ENCODE peak calls at places on chromosomes 3 and 15, in seven cellular contexts. One of them, this sample, is unnamed. For H3K9me3, the result is how much of the 10 kb centered on the place peaks cover.

GRCh38 chr3:111610612-111611054 is 15.5 kb upstream of the ZBED2 start:
- DNase-seq in CD8-positive, alpha-beta memory T cell: no peak
- DNase-seq in Panc1: no peak
- DNase-seq in left lung: no peak
- DNase-seq in mucosa of descending colon: no peak
- DNase-seq in mesenchymal stem cell: no peak
- DNase-seq in ovary: no peak
- DNase-seq in this sample: no peak

GRCh38 chr3:58659051-58659675 is 7.4 kb downstream of the FAM3D start:
- DNase-seq in CD8-positive, alpha-beta memory T cell: no peak
- DNase-seq in Panc1: no peak
- DNase-seq in left lung: no peak
- DNase-seq in mucosa of descending colon: no peak
- DNase-seq in mesenchymal stem cell: peak
- DNase-seq in ovary: no peak
- DNase-seq in this sample: no peak

GRCh38 chr3:37937156-37937555 is 53.4 kb upstream of the VILL start:
- DNase-seq in CD8-positive, alpha-beta memory T cell: no peak
- DNase-seq in Panc1: no peak
- DNase-seq in left lung: no peak
- DNase-seq in mucosa of descending colon: no peak
- DNase-seq in mesenchymal stem cell: no peak
- DNase-seq in ovary: no peak
- DNase-seq in this sample: no peak

GRCh38 chr3:69838217-69838616 is 99.0 kb downstream of the MITF start:
- DNase-seq in CD8-positive, alpha-beta memory T cell: no peak
- DNase-seq in Panc1: no peak
- DNase-seq in left lung: no peak
- DNase-seq in mucosa of descending colon: no peak
- DNase-seq in mesenchymal stem cell: peak
- DNase-seq in ovary: no peak
- DNase-seq in this sample: no peak

GRCh38 chr15:44163370-44163769 is 31.7 kb downstream of the FRMD5 start:
- DNase-seq in CD8-positive, alpha-beta memory T cell: no peak
- DNase-seq in Panc1: no peak
- DNase-seq in left lung: no peak
- DNase-seq in mucosa of descending colon: no peak
- DNase-seq in mesenchymal stem cell: no peak
- DNase-seq in ovary: no peak
- DNase-seq in this sample: no peak

GRCh38 chr3:144358191-144358590 is 386.6 kb downstream of the DIPK2A start:
- DNase-seq in CD8-positive, alpha-beta memory T cell: no peak
- DNase-seq in Panc1: no peak
- DNase-seq in left lung: no peak
- DNase-seq in mucosa of descending colon: no peak
- DNase-seq in mesenchymal stem cell: no peak
- DNase-seq in ovary: no peak
- DNase-seq in this sample: no peak

GRCh38 chr15:70269991-70270751 is 172.5 kb upstream of the TLE3 start:
- DNase-seq in CD8-positive, alpha-beta memory T cell: no peak
- DNase-seq in Panc1: no peak
- DNase-seq in left lung: no peak
- DNase-seq in mucosa of descending colon: no peak
- DNase-seq in mesenchymal stem cell: no peak
- DNase-seq in ovary: peak
- DNase-seq in this sample: no peak

GRCh38 chr15:100651253-100651652 is 48.9 kb downstream of the ASB7 start:
- DNase-seq in CD8-positive, alpha-beta memory T cell: no peak
- DNase-seq in Panc1: no peak
- DNase-seq in left lung: no peak
- DNase-seq in mucosa of descending colon: no peak
- DNase-seq in mesenchymal stem cell: no peak
- DNase-seq in ovary: no peak
- DNase-seq in this sample: no peak

GRCh38 chr15:88800026-88800425 is 3.2 kb upstream of the ACAN start:
- DNase-seq in CD8-positive, alpha-beta memory T cell: no peak
- DNase-seq in Panc1: peak
- DNase-seq in left lung: no peak
- DNase-seq in mucosa of descending colon: no peak
- DNase-seq in mesenchymal stem cell: no peak
- DNase-seq in ovary: no peak
- DNase-seq in this sample: no peak

GRCh38 chr15:65451989-65452388 is 29.2 kb upstream of the IGDCC4 start:
- DNase-seq in CD8-positive, alpha-beta memory T cell: no peak
- DNase-seq in Panc1: no peak
- DNase-seq in left lung: no peak
- DNase-seq in mucosa of descending colon: no peak
- DNase-seq in mesenchymal stem cell: no peak
- DNase-seq in ovary: no peak
- DNase-seq in this sample: no peak

GRCh38 chr15:100779331-100780207 is 100.1 kb upstream of the ALDH1A3 start:
- DNase-seq in CD8-positive, alpha-beta memory T cell: peak
- DNase-seq in Panc1: no peak
- DNase-seq in left lung: no peak
- DNase-seq in mucosa of descending colon: no peak
- DNase-seq in mesenchymal stem cell: no peak
- DNase-seq in ovary: no peak
- DNase-seq in this sample: no peak

GRCh38 chr3:133820129-133820528 is 14.5 kb downstream of the SRPRB start:
- DNase-seq in CD8-positive, alpha-beta memory T cell: no peak
- DNase-seq in Panc1: no peak
- DNase-seq in left lung: no peak
- DNase-seq in mucosa of descending colon: no peak
- DNase-seq in mesenchymal stem cell: no peak
- DNase-seq in ovary: no peak
- DNase-seq in this sample: no peak

GRCh38 chr3:100698736-100699135 is 10.6 kb upstream of the TFG start:
- DNase-seq in CD8-positive, alpha-beta memory T cell: no peak
- DNase-seq in Panc1: no peak
- DNase-seq in left lung: no peak
- DNase-seq in mucosa of descending colon: no peak
- DNase-seq in mesenchymal stem cell: no peak
- DNase-seq in ovary: no peak
- DNase-seq in this sample: no peak

GRCh38 chr15:52115598-52116427 is 3.2 kb upstream of the BCL2L10 start:
- DNase-seq in CD8-positive, alpha-beta memory T cell: no peak
- DNase-seq in Panc1: no peak
- DNase-seq in left lung: no peak
- DNase-seq in mucosa of descending colon: no peak
- DNase-seq in mesenchymal stem cell: no peak
- DNase-seq in ovary: no peak
- DNase-seq in this sample: no peak

GRCh38 chr15:75198560-75199346 is 2.9 kb upstream of the C15orf39 start:
- DNase-seq in CD8-positive, alpha-beta memory T cell: peak
- DNase-seq in Panc1: no peak
- DNase-seq in left lung: no peak
- DNase-seq in mucosa of descending colon: no peak
- DNase-seq in mesenchymal stem cell: peak
- DNase-seq in ovary: no peak
- DNase-seq in this sample: no peak

GRCh38 chr3:27544372-27544865 is 60.2 kb upstream of the SLC4A7 start:
- DNase-seq in CD8-positive, alpha-beta memory T cell: no peak
- DNase-seq in Panc1: no peak
- DNase-seq in left lung: no peak
- DNase-seq in mucosa of descending colon: no peak
- DNase-seq in mesenchymal stem cell: peak
- DNase-seq in ovary: no peak
- DNase-seq in this sample: no peak

GRCh38 chr3:154931484-154931883 is 148.6 kb upstream of the MME start:
- DNase-seq in CD8-positive, alpha-beta memory T cell: no peak
- DNase-seq in Panc1: no peak
- DNase-seq in left lung: no peak
- DNase-seq in mucosa of descending colon: no peak
- DNase-seq in mesenchymal stem cell: peak
- DNase-seq in ovary: no peak
- DNase-seq in this sample: no peak

GRCh38 chr3:72077473-72078259 is 292.7 kb upstream of the PROK2 start:
- DNase-seq in CD8-positive, alpha-beta memory T cell: no peak
- DNase-seq in Panc1: no peak
- DNase-seq in left lung: no peak
- DNase-seq in mucosa of descending colon: no peak
- DNase-seq in mesenchymal stem cell: no peak
- DNase-seq in ovary: no peak
- DNase-seq in this sample: no peak

GRCh38 chr15:31326729-31327673 is at the start of gene KLF13:
- DNase-seq in CD8-positive, alpha-beta memory T cell: peak
- DNase-seq in Panc1: no peak
- DNase-seq in left lung: no peak
- DNase-seq in mucosa of descending colon: peak
- DNase-seq in mesenchymal stem cell: peak
- DNase-seq in ovary: peak
- DNase-seq in this sample: peak

GRCh38 chr3:57257678-57258077 is 30.1 kb downstream of the APPL1 start:
- DNase-seq in CD8-positive, alpha-beta memory T cell: no peak
- DNase-seq in Panc1: no peak
- DNase-seq in left lung: no peak
- DNase-seq in mucosa of descending colon: no peak
- DNase-seq in mesenchymal stem cell: no peak
- DNase-seq in ovary: no peak
- DNase-seq in this sample: no peak

GRCh38 chr3:37174532-37175126 is at the start of gene LRRFIP2:
- DNase-seq in CD8-positive, alpha-beta memory T cell: no peak
- DNase-seq in Panc1: no peak
- DNase-seq in left lung: no peak
- DNase-seq in mucosa of descending colon: no peak
- DNase-seq in mesenchymal stem cell: no peak
- DNase-seq in ovary: no peak
- DNase-seq in this sample: no peak

GRCh38 chr3:53230041-53230621 is 25.7 kb downstream of the TKT start:
- DNase-seq in CD8-positive, alpha-beta memory T cell: no peak
- DNase-seq in Panc1: no peak
- DNase-seq in left lung: peak
- DNase-seq in mucosa of descending colon: peak
- DNase-seq in mesenchymal stem cell: no peak
- DNase-seq in ovary: no peak
- DNase-seq in this sample: no peak

GRCh38 chr3:55484741-55485207 is 2.3 kb downstream of the WNT5A start:
- DNase-seq in CD8-positive, alpha-beta memory T cell: no peak
- DNase-seq in Panc1: no peak
- DNase-seq in left lung: no peak
- DNase-seq in mucosa of descending colon: no peak
- DNase-seq in mesenchymal stem cell: no peak
- DNase-seq in ovary: no peak
- DNase-seq in this sample: no peak

GRCh38 chr15:51782357-51782896 is 31.0 kb downstream of the TMOD2 start:
- DNase-seq in CD8-positive, alpha-beta memory T cell: no peak
- DNase-seq in Panc1: no peak
- DNase-seq in left lung: no peak
- DNase-seq in mucosa of descending colon: no peak
- DNase-seq in mesenchymal stem cell: no peak
- DNase-seq in ovary: no peak
- DNase-seq in this sample: no peak

GRCh38 chr3:47890832-47891620 is 88.1 kb downstream of the DHX30 start:
- DNase-seq in CD8-positive, alpha-beta memory T cell: no peak
- DNase-seq in Panc1: no peak
- DNase-seq in left lung: no peak
- DNase-seq in mucosa of descending colon: no peak
- DNase-seq in mesenchymal stem cell: peak
- DNase-seq in ovary: peak
- DNase-seq in this sample: no peak

GRCh38 chr3:176930942-176931341 is 266.3 kb downstream of the TBL1XR1 start:
- DNase-seq in CD8-positive, alpha-beta memory T cell: no peak
- DNase-seq in Panc1: no peak
- DNase-seq in left lung: no peak
- DNase-seq in mucosa of descending colon: no peak
- DNase-seq in mesenchymal stem cell: no peak
- DNase-seq in ovary: no peak
- DNase-seq in this sample: no peak

GRCh38 chr3:38536686-38537085 is 40.5 kb downstream of the EXOG start:
- DNase-seq in CD8-positive, alpha-beta memory T cell: no peak
- DNase-seq in Panc1: no peak
- DNase-seq in left lung: no peak
- DNase-seq in mucosa of descending colon: no peak
- DNase-seq in mesenchymal stem cell: no peak
- DNase-seq in ovary: no peak
- DNase-seq in this sample: no peak

DNA sequence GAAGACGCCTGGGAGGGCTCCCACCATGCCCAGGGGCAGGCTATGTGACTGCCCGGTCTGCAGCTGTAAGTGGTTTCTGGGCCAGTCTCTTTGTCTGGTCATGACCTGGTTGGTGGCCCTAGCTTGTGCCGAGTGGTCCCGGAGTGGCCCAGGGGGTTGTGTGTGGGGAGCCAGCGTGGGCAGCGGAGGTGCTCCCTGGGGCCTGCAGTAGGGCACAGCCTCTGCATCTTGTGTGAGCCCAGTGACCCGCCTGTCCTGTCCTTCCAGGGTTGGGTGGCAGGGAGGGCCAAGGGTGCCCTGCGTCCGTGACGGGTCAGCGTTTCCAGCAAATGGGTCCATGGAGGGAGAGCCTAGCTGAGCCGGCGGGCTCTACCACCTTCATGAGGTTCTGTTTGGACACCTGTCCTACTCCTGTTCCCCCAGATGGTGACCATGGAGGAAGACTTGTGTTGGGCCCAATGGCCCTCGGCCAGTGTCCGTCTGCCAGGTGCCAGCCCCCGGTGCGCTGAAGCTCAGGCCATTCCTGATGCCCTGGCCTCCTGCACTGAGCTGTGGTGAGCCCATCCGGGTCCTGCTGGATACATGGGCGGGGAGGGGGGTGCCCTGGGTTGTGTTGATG is 215.4 kb downstream of the SNRPN start:
- DNase-seq in CD8-positive, alpha-beta memory T cell: peak
- DNase-seq in Panc1: no peak
- DNase-seq in left lung: peak
- DNase-seq in mucosa of descending colon: peak
- DNase-seq in mesenchymal stem cell: no peak
- DNase-seq in ovary: peak
- DNase-seq in this sample: peak
- H3K9me3 ChIP-seq in CD8-positive, alpha-beta memory T cell: under half
- H3K9me3 ChIP-seq in Panc1: under half
- H3K9me3 ChIP-seq in left lung: under half
- H3K9me3 ChIP-seq in mucosa of descending colon: half or more
- H3K9me3 ChIP-seq in mesenchymal stem cell: under half
- H3K9me3 ChIP-seq in ovary: under half
- H3K9me3 ChIP-seq in this sample: under half

GRCh38 chr3:1892459-1892858 is 206.2 kb upstream of the CNTN4 start:
- DNase-seq in CD8-positive, alpha-beta memory T cell: no peak
- DNase-seq in Panc1: no peak
- DNase-seq in left lung: no peak
- DNase-seq in mucosa of descending colon: no peak
- DNase-seq in mesenchymal stem cell: no peak
- DNase-seq in ovary: no peak
- DNase-seq in this sample: no peak
- H3K9me3 ChIP-seq in CD8-positive, alpha-beta memory T cell: under half
- H3K9me3 ChIP-seq in Panc1: under half
- H3K9me3 ChIP-seq in left lung: under half
- H3K9me3 ChIP-seq in mucosa of descending colon: under half
- H3K9me3 ChIP-seq in mesenchymal stem cell: half or more
- H3K9me3 ChIP-seq in ovary: under half
- H3K9me3 ChIP-seq in this sample: under half

GRCh38 chr3:142849148-142849547 is 39.7 kb downstream of the PCOLCE2 start:
- DNase-seq in CD8-positive, alpha-beta memory T cell: no peak
- DNase-seq in Panc1: no peak
- DNase-seq in left lung: no peak
- DNase-seq in mucosa of descending colon: no peak
- DNase-seq in mesenchymal stem cell: no peak
- DNase-seq in ovary: no peak
- DNase-seq in this sample: no peak
- H3K9me3 ChIP-seq in CD8-positive, alpha-beta memory T cell: under half
- H3K9me3 ChIP-seq in Panc1: under half
- H3K9me3 ChIP-seq in left lung: under half
- H3K9me3 ChIP-seq in mucosa of descending colon: under half
- H3K9me3 ChIP-seq in mesenchymal stem cell: under half
- H3K9me3 ChIP-seq in ovary: under half
- H3K9me3 ChIP-seq in this sample: under half

GRCh38 chr3:174424656-174425055 is 434.5 kb upstream of the NAALADL2 start:
- DNase-seq in CD8-positive, alpha-beta memory T cell: no peak
- DNase-seq in Panc1: no peak
- DNase-seq in left lung: no peak
- DNase-seq in mucosa of descending colon: no peak
- DNase-seq in mesenchymal stem cell: no peak
- DNase-seq in ovary: no peak
- DNase-seq in this sample: no peak
- H3K9me3 ChIP-seq in CD8-positive, alpha-beta memory T cell: under half
- H3K9me3 ChIP-seq in Panc1: under half
- H3K9me3 ChIP-seq in left lung: under half
- H3K9me3 ChIP-seq in mucosa of descending colon: under half
- H3K9me3 ChIP-seq in mesenchymal stem cell: under half
- H3K9me3 ChIP-seq in ovary: under half
- H3K9me3 ChIP-seq in this sample: under half

This sample was measured in T-helper 17 cell.